ENCODE peak calls at places on chromosomes 13 and 19, in six cellular contexts. O is prostate gland, D is fibroblast of mammary gland, B is ascending aorta, E is pancreas, Y is body of pancreas. N is an unnamed sample.

GRCh38 chr19:5968431-5969373 is 9.2 kb downstream of the RANBP3 start:
- DNase-seq in D (no peak), B (no peak), Y (peak), O (no peak), E (peak), N (no peak)

GRCh38 chr19:11881151-11881800 is 6.3 kb upstream of the ZNF69 start:
- DNase-seq in B (no peak), E (peak), O (peak), D (peak), Y (peak), N (peak)

GRCh38 chr13:87661471-87661870 is 9.7 kb upstream of the SLITRK5 start:
- DNase-seq in B (no peak), D (peak), E (no peak), O (no peak), Y (no peak), N (no peak)

GRCh38 chr13:100440756-100441421 is 147.7 kb downstream of the GGACT start:
- DNase-seq in E (no peak), O (no peak), Y (no peak), D (peak), B (no peak), N (no peak)

GRCh38 chr19:10964903-10965302 is 4.1 kb downstream of the SMARCA4 start:
- DNase-seq in E (no peak), O (no peak), Y (no peak), D (no peak), B (no peak), N (no peak)

GRCh38 chr19:36041831-36042230 is 9.2 kb upstream of the CLIP3 start:
- DNase-seq in D (peak), Y (no peak), O (no peak), E (no peak), B (no peak), N (no peak)

GRCh38 chr13:107665926-107666458 is 549.3 kb downstream of the LIG4 start:
- DNase-seq in B (no peak), E (no peak), D (peak), Y (no peak), O (no peak), N (no peak)

GRCh38 chr13:47126432-47126831 is 229.6 kb upstream of the HTR2A start:
- DNase-seq in E (no peak), O (no peak), D (peak), B (no peak), Y (no peak), N (no peak)

GRCh38 chr19:653425-653824 is 9.6 kb downstream of the RNF126 start:
- DNase-seq in B (no peak), E (no peak), Y (no peak), D (no peak), O (no peak), N (no peak)

GRCh38 chr19:38265213-38265861 is 964 bp downstream of the SPINT2 start:
- DNase-seq in D (no peak), E (peak), B (peak), Y (peak), O (no peak), N (no peak)

GRCh38 chr13:27024781-27025492 is 146.7 kb downstream of the USP12 start:
- DNase-seq in B (no peak), E (no peak), Y (no peak), D (no peak), O (no peak), N (no peak)

GRCh38 chr19:28948531-28948930 is 264.4 kb downstream of the UQCRFS1 start:
- DNase-seq in O (no peak), Y (no peak), D (peak), E (no peak), B (no peak), N (no peak)

GRCh38 chr13:80082396-80083096 is 258.4 kb downstream of the SPRY2 start:
- DNase-seq in D (peak), O (no peak), Y (no peak), B (no peak), E (no peak), N (no peak)

GRCh38 chr13:111546921-111547675 is 226.7 kb downstream of the TEX29 start:
- DNase-seq in Y (no peak), D (no peak), E (no peak), B (no peak), O (no peak), N (no peak)

GRCh38 chr13:99129050-99129449 is 71.6 kb upstream of the UBAC2 start:
- DNase-seq in D (no peak), E (no peak), Y (no peak), B (no peak), O (no peak), N (no peak)

GRCh38 chr13:98221234-98221633 is 44.2 kb upstream of the RNF113B start:
- DNase-seq in B (no peak), E (no peak), D (peak), Y (no peak), O (no peak), N (no peak)

DNA sequence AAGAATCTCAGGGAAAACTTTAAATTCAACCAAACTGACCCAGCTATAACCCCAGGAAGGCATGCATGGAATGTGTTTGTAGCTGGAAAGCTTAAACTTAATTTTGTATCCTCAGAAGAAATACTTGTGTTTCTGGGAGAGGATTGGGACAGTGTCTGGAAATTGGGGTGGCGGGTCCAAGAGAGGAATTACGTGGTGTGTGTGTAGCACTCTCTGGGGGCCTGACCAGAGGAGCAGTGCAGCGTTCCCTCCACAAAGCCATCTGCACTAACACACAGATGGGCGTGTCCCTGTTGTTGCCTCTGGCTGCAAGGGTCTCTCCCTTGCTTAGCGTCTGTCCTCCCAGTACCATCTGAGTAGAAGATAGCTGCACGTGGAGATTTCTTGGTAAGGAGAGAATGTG is 6.4 kb downstream of the GARRE1 start:
- DNase-seq in E (no peak), Y (no peak), D (no peak), B (no peak), O (no peak), N (no peak)
- H3K4me3 ChIP-seq in E (no peak), Y (no peak), D (no peak), B (peak), O (no peak), N (no peak)

DNA sequence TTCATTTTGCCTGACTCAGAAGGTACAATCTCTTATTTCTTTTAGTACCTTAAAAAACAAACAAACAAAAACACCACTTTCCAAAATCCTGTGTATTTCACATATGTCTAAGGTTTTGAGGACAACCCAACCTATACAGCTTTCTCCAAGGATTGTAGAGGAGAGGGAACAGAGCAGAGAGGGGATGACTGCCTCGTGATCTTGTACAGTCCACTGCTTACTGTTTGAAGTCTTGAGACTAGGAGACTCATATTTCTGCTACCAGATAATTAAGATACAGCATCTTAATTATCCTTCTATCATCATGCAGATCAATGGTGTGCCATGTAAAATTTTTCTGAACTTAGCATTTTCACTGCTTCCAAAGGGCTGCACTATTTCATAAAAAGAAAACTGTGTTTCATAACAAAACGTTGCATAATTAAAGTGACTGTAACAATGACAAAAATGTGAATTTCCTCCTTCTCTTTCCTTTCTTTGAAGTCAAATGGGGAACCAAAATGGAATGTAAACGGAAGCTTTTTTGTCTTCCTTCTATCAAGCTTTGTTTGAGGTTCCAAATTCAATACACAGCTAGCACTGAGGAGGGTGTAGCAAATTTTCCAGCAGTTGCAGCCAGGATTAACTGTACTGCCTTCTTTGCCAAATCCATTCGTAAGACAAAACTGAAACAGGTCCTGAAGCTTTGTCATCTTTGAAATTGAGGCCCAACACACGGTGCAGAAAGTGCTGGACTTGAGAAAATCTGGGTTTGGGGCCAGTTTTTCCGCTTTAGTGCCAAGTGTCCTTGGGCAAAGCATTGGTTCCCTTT is 34.8 kb upstream of the RCBTB2 start:
- DNase-seq in Y (no peak), B (no peak), D (peak), E (no peak), O (peak), N (no peak)
- TF ChIP-seq CTCF in Y (no peak), B (no peak), D (no peak), E (no peak), O (no peak), N (no peak)

DNA sequence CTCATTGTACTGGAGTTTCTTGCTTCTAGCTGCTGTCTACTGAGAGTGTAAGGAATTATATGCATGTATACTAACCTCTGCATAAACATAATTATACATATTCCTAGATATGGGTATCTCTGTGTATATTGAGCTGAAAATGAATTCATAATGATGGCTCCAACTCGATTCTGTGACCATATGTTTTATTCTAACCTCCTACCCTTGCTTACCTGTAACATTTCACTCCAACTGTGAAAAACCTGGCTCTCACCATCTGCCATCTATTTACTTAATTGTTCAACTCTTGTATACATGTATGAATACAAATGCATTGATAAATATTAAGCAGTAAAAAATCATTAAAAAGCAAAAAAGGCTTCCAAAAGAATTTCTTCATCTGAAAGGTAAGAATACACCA is 1729.5 kb upstream of the SPRY2 start:
- DNase-seq in B (no peak), O (no peak), D (no peak), E (no peak), Y (no peak), N (no peak)
- H3K4me3 ChIP-seq in B (no peak), O (no peak), D (no peak), E (no peak), Y (no peak), N (no peak)

GRCh38 chr13:44223785-44224432 is 149.7 kb upstream of the SERP2 start:
- DNase-seq in Y (no peak), E (no peak), B (no peak), D (no peak), O (no peak), N (peak)

GRCh38 chr13:44219808-44220544 is 153.6 kb upstream of the SERP2 start:
- DNase-seq in D (peak), E (no peak), O (peak), Y (no peak), B (no peak), N (peak)

GRCh38 chr13:44220948-44221347 is 152.7 kb upstream of the SERP2 start:
- DNase-seq in B (no peak), D (no peak), O (no peak), Y (no peak), E (no peak), N (no peak)

GRCh38 chr13:44224433-44225149 is 149.0 kb upstream of the SERP2 start:
- DNase-seq in E (no peak), D (no peak), B (no peak), Y (no peak), O (no peak), N (no peak)

DNA sequence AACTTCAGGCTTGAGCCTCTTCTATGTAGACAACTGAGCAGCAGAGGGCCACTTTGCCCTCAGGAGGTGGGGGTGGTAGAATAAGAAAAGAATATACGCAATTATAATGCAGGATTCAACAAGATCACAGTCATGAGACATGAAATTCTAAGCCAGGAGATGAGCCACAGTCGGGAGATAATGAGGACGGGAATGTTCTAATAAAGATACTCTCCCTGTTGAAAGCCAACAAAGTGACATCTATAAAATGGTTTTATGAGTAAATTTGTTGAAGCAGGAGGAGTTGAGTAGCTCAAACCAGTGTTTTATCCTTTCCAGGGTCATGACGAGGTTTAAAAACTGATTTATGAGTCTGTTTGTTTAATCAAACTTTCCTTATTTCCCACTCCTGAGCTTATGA is 152.0 kb upstream of the SERP2 start:
- DNase-seq in B (no peak), E (no peak), Y (no peak), D (no peak), O (peak), N (peak)
- TF ChIP-seq CTCF in B (no peak), E (no peak), Y (no peak), D (no peak), O (no peak), N (no peak)

GRCh38 chr19:39479916-39480315 is 722 bp upstream of the TIMM50 start:
- DNase-seq in Y (no peak), O (no peak), D (no peak), E (no peak), B (no peak), N (no peak)
- H3K4me3 ChIP-seq in Y (no peak), O (peak), D (peak), E (peak), B (peak), N (peak)

GRCh38 chr13:44191504-44192171 is 182.0 kb upstream of the SERP2 start:
- DNase-seq in E (peak), Y (peak), B (no peak), D (peak), O (peak), N (peak)
- TF ChIP-seq CTCF in E (peak), Y (peak), B (peak), D (peak), O (peak), N (peak)

DNA sequence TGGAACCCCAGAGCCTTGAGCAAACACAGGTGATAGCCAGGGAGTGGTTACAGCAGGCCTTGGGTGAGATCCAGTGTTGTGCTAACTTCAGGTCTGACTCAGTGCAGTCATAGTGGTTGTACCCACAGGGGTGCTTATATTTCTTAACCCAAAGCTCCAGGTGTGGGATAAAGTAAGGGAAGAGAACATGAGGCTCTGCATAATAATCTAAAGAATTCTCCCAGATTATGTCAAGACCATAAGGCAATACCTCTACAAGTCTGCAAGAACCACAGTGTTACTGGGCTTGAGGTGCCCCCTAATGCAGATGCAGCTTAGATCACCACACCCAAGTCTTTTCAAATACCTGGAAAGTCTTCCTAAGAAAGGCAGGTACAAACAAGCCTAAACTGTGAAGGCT is 485.4 kb downstream of the RFC3 start:
- DNase-seq in D (no peak), O (no peak), B (no peak), Y (no peak), E (no peak), N (no peak)
- H3K4me3 ChIP-seq in D (no peak), O (no peak), B (no peak), Y (no peak), E (no peak), N (no peak)

DNA sequence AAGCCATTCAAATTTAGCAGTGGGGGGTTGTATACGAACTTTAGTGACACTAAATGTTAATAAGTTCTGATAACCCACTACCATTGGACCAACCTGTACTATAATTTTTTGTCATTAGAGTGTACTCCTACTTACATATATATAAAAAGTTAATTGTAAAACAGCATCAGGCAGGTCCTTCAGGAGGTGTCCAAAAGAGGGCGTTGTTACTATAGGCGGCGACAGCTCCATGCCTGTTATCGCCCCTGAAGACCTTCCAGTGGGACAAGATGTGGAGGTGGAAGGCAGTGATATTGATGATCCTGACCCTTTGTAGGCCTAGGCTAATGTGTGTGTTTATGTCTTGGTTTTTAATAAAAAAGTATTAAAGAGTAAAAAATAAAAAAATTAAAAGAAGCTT is 27.5 kb downstream of the SPRYD7 start:
- DNase-seq in E (no peak), B (no peak), D (no peak), Y (no peak), O (no peak), N (no peak)
- TF ChIP-seq CTCF in E (no peak), B (no peak), D (no peak), Y (no peak), O (no peak), N (peak)

GRCh38 chr19:43316591-43317319 is 36.7 kb upstream of the CD177 start:
- DNase-seq in O (no peak), E (no peak), B (no peak), D (peak), Y (no peak), N (peak)
- H3K4me3 ChIP-seq in O (no peak), E (no peak), B (no peak), D (no peak), Y (no peak), N (no peak)

DNA sequence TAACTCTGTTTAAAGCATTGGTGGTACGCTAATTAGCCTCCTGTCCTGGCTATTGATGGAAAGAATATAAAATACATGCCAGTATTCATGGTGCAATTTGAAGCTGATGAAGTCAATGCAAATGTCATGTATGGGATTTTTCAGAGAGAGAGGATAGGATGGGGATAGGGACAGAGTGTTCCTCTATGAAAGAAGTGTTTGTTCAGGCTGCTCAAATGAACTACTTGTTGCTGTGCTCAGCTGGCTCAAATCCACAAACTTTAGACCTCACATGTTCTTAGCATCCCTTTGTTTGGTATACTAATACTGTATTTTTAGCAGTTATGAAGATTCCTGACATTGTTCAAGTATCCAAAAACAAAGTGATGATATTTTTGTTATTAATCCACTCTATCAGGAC is 116.5 kb downstream of the SLITRK1 start:
- DNase-seq in B (no peak), O (no peak), D (no peak), E (no peak), Y (no peak), N (peak)
- TF ChIP-seq CTCF in B (no peak), O (no peak), D (no peak), E (no peak), Y (no peak), N (no peak)

N was measured in LNCaP clone FGC.